ENCODE peak calls at places on chromosomes 6 and 20, in five cellular contexts. Y, B, O, C and E are unnamed samples.

GRCh38 chr6:71406871-71407860 is 118.6 kb downstream of the OGFRL1 start:
- DNase-seq in Y (no peak), B (no peak), O (no peak), C (no peak), E (no peak)

GRCh38 chr6:139291813-139292619 is at the start of gene TXLNB:
- DNase-seq in Y (no peak), B (no peak), O (no peak), C (peak), E (peak)

GRCh38 chr20:24577271-24577909 is 108.0 kb downstream of the SYNDIG1 start:
- DNase-seq in Y (no peak), B (no peak), O (no peak), C (no peak), E (no peak)

GRCh38 chr6:25637946-25638345 is 14.1 kb upstream of the SCGN start:
- DNase-seq in Y (peak), B (no peak), O (no peak), C (no peak), E (no peak)

GRCh38 chr6:138596591-138596990 is 97.3 kb upstream of the NHSL1 start:
- DNase-seq in Y (no peak), B (no peak), O (no peak), C (no peak), E (no peak)

GRCh38 chr20:18188446-18188845 is 50.8 kb downstream of the KAT14 start:
- DNase-seq in Y (no peak), B (no peak), O (no peak), C (no peak), E (no peak)

GRCh38 chr6:17505062-17505476 is 95.0 kb upstream of the FAM8A1 start:
- DNase-seq in Y (peak), B (peak), O (no peak), C (no peak), E (no peak)

GRCh38 chr6:37517411-37517812 is 17.7 kb upstream of the CCDC167 start:
- DNase-seq in Y (no peak), B (no peak), O (no peak), C (no peak), E (peak)

GRCh38 chr6:160226118-160226541 is 32.5 kb downstream of the SLC22A2 start:
- DNase-seq in Y (no peak), B (no peak), O (no peak), C (no peak), E (no peak)

GRCh38 chr6:41040101-41040910 is 1.3 kb upstream of the UNC5CL start:
- DNase-seq in Y (peak), B (no peak), O (peak), C (no peak), E (no peak)

GRCh38 chr6:109978174-109979032 is at the start of gene GPR6:
- DNase-seq in Y (peak), B (peak), O (peak), C (no peak), E (peak)

GRCh38 chr20:17023811-17024210 is 203.0 kb upstream of the PCSK2 start:
- DNase-seq in Y (no peak), B (no peak), O (no peak), C (no peak), E (no peak)

GRCh38 chr6:111057074-111057752 is 30.1 kb upstream of the SLC16A10 start:
- DNase-seq in Y (peak), B (peak), O (peak), C (no peak), E (peak)

GRCh38 chr20:19692685-19693119 is 65.4 kb upstream of the RIN2 start:
- DNase-seq in Y (peak), B (peak), O (peak), C (no peak), E (peak)
- TF ChIP-seq REST in Y (no peak), B (no peak), O (no peak), C (no peak), E (no peak)

GRCh38 chr6:152472325-152472724 is 164.8 kb downstream of the SYNE1 start:
- DNase-seq in Y (no peak), B (no peak), O (no peak), C (no peak), E (no peak)
- TF ChIP-seq CTCF in Y (no peak), B (no peak), O (no peak), C (no peak), E (no peak)

GRCh38 chr6:38554700-38555413 is 84.9 kb downstream of the BTBD9 start:
- DNase-seq in Y (no peak), B (no peak), O (no peak), C (no peak), E (no peak)
- TF ChIP-seq GABPA in Y (no peak), B (no peak), O (no peak), C (no peak), E (no peak)

GRCh38 chr20:52595492-52595891 is 376.7 kb upstream of the TSHZ2 start:
- DNase-seq in Y (no peak), B (no peak), O (no peak), C (no peak), E (no peak)

GRCh38 chr20:52598306-52598705 is 373.9 kb upstream of the TSHZ2 start:
- DNase-seq in Y (no peak), B (no peak), O (no peak), C (no peak), E (no peak)

GRCh38 chr20:52596261-52596660 is 375.9 kb upstream of the TSHZ2 start:
- DNase-seq in Y (no peak), B (no peak), O (no peak), C (no peak), E (no peak)

GRCh38 chr20:52601295-52601971 is 370.7 kb upstream of the TSHZ2 start:
- DNase-seq in Y (no peak), B (no peak), O (no peak), C (no peak), E (no peak)
- TF ChIP-seq REST in Y (no peak), B (no peak), O (no peak), C (no peak), E (no peak)

GRCh38 chr6:376823-377571 is 14.6 kb upstream of the IRF4 start:
- DNase-seq in Y (no peak), B (no peak), O (no peak), C (no peak), E (peak)

GRCh38 chr6:373031-373430 is 18.5 kb upstream of the IRF4 start:
- DNase-seq in Y (no peak), B (no peak), O (no peak), C (no peak), E (no peak)

GRCh38 chr6:374956-375355 is 16.6 kb upstream of the IRF4 start:
- DNase-seq in Y (no peak), B (no peak), O (no peak), C (no peak), E (no peak)

GRCh38 chr6:372336-372911 is 19.1 kb upstream of the IRF4 start:
- DNase-seq in Y (no peak), B (no peak), O (no peak), C (no peak), E (peak)

GRCh38 chr6:373773-374724 is 17.5 kb upstream of the IRF4 start:
- DNase-seq in Y (no peak), B (no peak), O (no peak), C (no peak), E (no peak)
- TF ChIP-seq CTCF in Y (peak), B (peak), O (peak), C (no peak), E (no peak)

GRCh38 chr20:48745330-48745729 is 82.5 kb downstream of the PREX1 start:
- DNase-seq in Y (no peak), B (no peak), O (peak), C (no peak), E (no peak)
- TF ChIP-seq GABPA in Y (no peak), B (no peak), O (no peak), C (no peak), E (no peak)

GRCh38 chr6:24193364-24193763 is 67.3 kb downstream of the NRSN1 start:
- DNase-seq in Y (peak), B (no peak), O (no peak), C (no peak), E (no peak)

GRCh38 chr6:24196198-24196597 is 70.2 kb downstream of the NRSN1 start:
- DNase-seq in Y (peak), B (no peak), O (no peak), C (no peak), E (no peak)

GRCh38 chr6:24191346-24191745 is 65.3 kb downstream of the NRSN1 start:
- DNase-seq in Y (no peak), B (peak), O (no peak), C (no peak), E (no peak)

GRCh38 chr6:24197892-24198291 is 71.9 kb downstream of the NRSN1 start:
- DNase-seq in Y (peak), B (no peak), O (no peak), C (no peak), E (no peak)

DNA sequence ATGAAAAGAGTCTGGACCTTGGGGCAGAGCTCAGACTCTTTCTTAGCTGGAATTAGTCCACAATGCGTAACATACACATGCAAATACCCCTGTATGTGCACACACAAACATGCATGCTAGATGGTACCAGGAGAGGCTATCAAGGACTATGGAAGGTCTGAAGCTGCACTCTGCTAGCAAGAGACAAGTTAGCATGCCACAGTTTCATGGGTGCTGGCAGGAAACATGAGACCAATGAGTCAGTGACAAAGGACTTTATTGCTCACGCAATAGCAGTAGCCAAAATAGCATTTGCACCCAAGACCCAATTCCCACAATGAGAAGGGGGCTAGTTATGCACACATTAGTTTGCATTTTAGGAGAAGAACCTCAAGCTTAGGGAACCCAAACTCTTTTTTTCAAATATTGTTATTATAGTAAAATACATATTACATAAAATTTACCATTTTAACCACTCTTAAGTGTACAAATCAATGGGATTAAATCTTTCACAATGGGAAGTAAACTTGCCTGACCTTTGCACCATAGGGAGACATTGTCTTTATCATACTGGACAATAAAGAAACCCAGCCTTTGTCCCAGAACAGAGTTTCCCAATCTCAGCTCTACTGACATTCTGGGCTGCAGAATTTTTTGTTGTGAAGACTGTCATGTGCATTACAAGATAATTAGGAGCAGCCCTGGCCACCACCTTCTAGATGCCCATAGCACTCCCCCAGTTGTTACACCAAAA is 69.1 kb downstream of the NRSN1 start:
- DNase-seq in Y (peak), B (no peak), O (no peak), C (no peak), E (no peak)
- TF ChIP-seq REST in Y (no peak), B (no peak), O (no peak), C (no peak), E (no peak)

GRCh38 chr6:145895802-145896201 is 68.4 kb downstream of the SHPRH start:
- DNase-seq in Y (no peak), B (no peak), O (peak), C (no peak), E (no peak)
- TF ChIP-seq CTCF in Y (no peak), B (peak), O (no peak), C (no peak), E (no peak)